ENCODE peak calls at places on chromosomes 12 and 14, in five cellular contexts. R, D, B, V and N are unnamed samples. For H3K27me3 and H3K9me3, the result is how much of the 10 kb centered on the place peaks cover.

GRCh38 chr14:96204151-96205058 is at the start of gene BDKRB2:
- DNase-seq in R (peak), D (peak), B (peak), V (no peak), N (no peak)

GRCh38 chr12:93229494-93230310 is 148.0 kb upstream of the NUDT4 start:
- DNase-seq in R (no peak), D (no peak), B (peak), V (no peak), N (no peak)

GRCh38 chr12:71436696-71437095 is 2.9 kb upstream of the LGR5 start:
- DNase-seq in R (no peak), D (no peak), B (no peak), V (no peak), N (no peak)

GRCh38 chr12:66945189-66945817 is 266.4 kb upstream of the GRIP1 start:
- DNase-seq in R (no peak), D (no peak), B (no peak), V (no peak), N (no peak)

GRCh38 chr12:26940820-26941219 is 2.5 kb downstream of the FGFR1OP2 start:
- DNase-seq in R (no peak), D (no peak), B (no peak), V (no peak), N (no peak)

GRCh38 chr14:36424478-36425102 is 95.4 kb downstream of the NKX2-1 start:
- DNase-seq in R (no peak), D (no peak), B (no peak), V (no peak), N (no peak)

GRCh38 chr14:89810101-89810500 is 144.4 kb downstream of the EFCAB11 start:
- DNase-seq in R (no peak), D (no peak), B (no peak), V (no peak), N (no peak)

GRCh38 chr12:114904254-114905003 is 220.5 kb upstream of the TBX3 start:
- DNase-seq in R (no peak), D (no peak), B (peak), V (no peak), N (no peak)

GRCh38 chr12:43540474-43540873 is 11.5 kb downstream of the ADAMTS20 start:
- DNase-seq in R (no peak), D (peak), B (no peak), V (no peak), N (no peak)

GRCh38 chr14:104109121-104109541 is 23.6 kb downstream of the ASPG start:
- DNase-seq in R (no peak), D (no peak), B (no peak), V (no peak), N (no peak)

GRCh38 chr12:110733089-110733715 is 9.5 kb downstream of the PPP1CC start:
- DNase-seq in R (no peak), D (no peak), B (no peak), V (no peak), N (no peak)

GRCh38 chr12:109058773-109059172 is 6.4 kb downstream of the USP30 start:
- DNase-seq in R (no peak), D (no peak), B (no peak), V (no peak), N (no peak)

GRCh38 chr14:28759056-28759657 is 7.4 kb upstream of the FOXG1 start:
- DNase-seq in R (peak), D (no peak), B (no peak), V (no peak), N (no peak)

GRCh38 chr12:70408004-70408790 is 42.1 kb downstream of the KCNMB4 start:
- DNase-seq in R (no peak), D (no peak), B (no peak), V (no peak), N (no peak)

GRCh38 chr12:121522962-121523361 is 57.9 kb downstream of the KDM2B start:
- DNase-seq in R (no peak), D (peak), B (no peak), V (no peak), N (no peak)

GRCh38 chr12:3553681-3554546 is 62.9 kb downstream of the PRMT8 start:
- DNase-seq in R (no peak), D (peak), B (no peak), V (no peak), N (no peak)

GRCh38 chr14:69592923-69593677 is 18.3 kb upstream of the SUSD6 start:
- DNase-seq in R (no peak), D (peak), B (no peak), V (no peak), N (no peak)

GRCh38 chr14:69260246-69260978 is 454 bp downstream of the GALNT16 start:
- DNase-seq in R (no peak), D (peak), B (no peak), V (no peak), N (no peak)

GRCh38 chr14:68404652-68405183 is 388.1 kb downstream of the ZFP36L1 start:
- DNase-seq in R (no peak), D (no peak), B (no peak), V (no peak), N (no peak)

GRCh38 chr12:81758421-81759214 is 532 bp downstream of the PPFIA2 start:
- DNase-seq in R (no peak), D (peak), B (no peak), V (no peak), N (no peak)

GRCh38 chr14:100533647-100534485 is 53.4 kb downstream of the BEGAIN start:
- DNase-seq in R (peak), D (no peak), B (no peak), V (no peak), N (no peak)

GRCh38 chr14:60188115-60188514 is 22.9 kb upstream of the DHRS7 start:
- DNase-seq in R (no peak), D (peak), B (peak), V (no peak), N (no peak)

GRCh38 chr14:91946313-91947195 is 940 bp downstream of the FBLN5 start:
- DNase-seq in R (no peak), D (peak), B (no peak), V (no peak), N (no peak)

GRCh38 chr12:45863332-45863731 is 127.0 kb downstream of the SCAF11 start:
- DNase-seq in R (no peak), D (no peak), B (no peak), V (no peak), N (no peak)

GRCh38 chr14:61456720-61457119 is 135.3 kb downstream of the PRKCH start:
- DNase-seq in R (peak), D (peak), B (peak), V (peak), N (no peak)

GRCh38 chr14:39426605-39427004 is 5.6 kb downstream of the FBXO33 start:
- DNase-seq in R (no peak), D (peak), B (peak), V (no peak), N (no peak)

GRCh38 chr14:25953532-25954144 is 644.2 kb downstream of the NOVA1 start:
- DNase-seq in R (no peak), D (no peak), B (peak), V (no peak), N (peak)

GRCh38 chr12:22105542-22105941 is 59.5 kb downstream of the CMAS start:
- DNase-seq in R (no peak), D (no peak), B (no peak), V (no peak), N (no peak)

GRCh38 chr12:130465046-130465445 is 127.4 kb downstream of the PIWIL1 start:
- DNase-seq in R (no peak), D (no peak), B (no peak), V (no peak), N (no peak)

GRCh38 chr12:14910090-14910915 is 24.6 kb upstream of the MGP start:
- DNase-seq in R (no peak), D (no peak), B (peak), V (no peak), N (no peak)

GRCh38 chr12:15230751-15231150 is 9.5 kb upstream of the RERG start:
- DNase-seq in R (no peak), D (no peak), B (no peak), V (no peak), N (no peak)

GRCh38 chr14:79415726-79416125 is 795.6 kb downstream of the DIO2 start:
- DNase-seq in R (no peak), D (no peak), B (no peak), V (no peak), N (no peak)

GRCh38 chr12:115599251-115599811 is 678.2 kb downstream of the MED13L start:
- DNase-seq in R (no peak), D (no peak), B (no peak), V (no peak), N (no peak)

GRCh38 chr12:27031531-27031930 is 9.2 kb downstream of the MED21 start:
- DNase-seq in R (no peak), D (no peak), B (no peak), V (no peak), N (no peak)

GRCh38 chr12:131525795-131526508 is 184.9 kb upstream of the SFSWAP start:
- DNase-seq in R (no peak), D (no peak), B (no peak), V (no peak), N (no peak)
- H3K27me3 ChIP-seq in R (under half), D (under half), B (half or more), V (under half), N (under half)

GRCh38 chr14:106044515-106044914 is 518.1 kb downstream of the TMEM121 start:
- DNase-seq in R (no peak), D (no peak), B (no peak), V (no peak), N (no peak)

GRCh38 chr14:106039400-106039799 is 513.0 kb downstream of the TMEM121 start:
- DNase-seq in R (peak), D (peak), B (peak), V (peak), N (no peak)

DNA sequence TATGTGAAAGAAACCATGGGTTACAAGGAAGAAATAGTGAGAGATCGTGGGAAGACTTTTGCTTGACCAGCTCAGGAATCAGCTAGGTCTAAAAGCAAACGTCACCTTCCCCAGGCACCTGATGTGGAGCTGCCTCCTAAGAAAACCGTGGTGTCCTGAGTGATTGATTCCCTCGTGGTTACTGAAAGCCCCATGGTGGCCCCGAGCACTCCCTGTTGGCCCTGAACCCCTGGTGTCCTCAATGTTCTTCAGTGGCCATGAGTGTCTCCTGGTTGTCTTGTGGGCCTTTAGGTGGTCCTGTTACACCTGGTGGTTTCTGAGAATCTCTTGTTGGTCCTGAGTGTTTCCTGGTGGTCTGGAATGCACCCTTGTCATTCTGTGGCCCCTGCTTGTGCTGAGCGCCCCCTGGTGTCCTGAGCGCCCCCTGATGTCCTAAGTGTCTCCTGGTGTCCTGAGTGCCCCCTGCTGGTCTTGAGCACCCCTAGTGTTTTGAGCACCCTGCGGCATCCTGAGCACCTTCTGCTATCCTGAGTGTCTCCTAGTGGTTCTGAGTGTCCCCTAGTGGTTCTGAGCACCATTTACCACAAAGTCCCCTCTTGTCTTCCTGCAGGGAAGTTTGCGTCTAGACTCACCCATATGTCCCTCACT is 518.7 kb downstream of the TMEM121 start:
- DNase-seq in R (peak), D (peak), B (no peak), V (peak), N (no peak)
- H3K9me3 ChIP-seq in R (under half), D (under half), B (under half), V (under half), N (under half)

GRCh38 chr12:80701388-80701787 is 6.0 kb upstream of the MYF6 start:
- DNase-seq in R (no peak), D (peak), B (no peak), V (no peak), N (no peak)

GRCh38 chr12:80698847-80699542 is 8.4 kb upstream of the MYF6 start:
- DNase-seq in R (no peak), D (no peak), B (no peak), V (no peak), N (no peak)

GRCh38 chr12:80700327-80700726 is 7.1 kb upstream of the MYF6 start:
- DNase-seq in R (no peak), D (no peak), B (no peak), V (no peak), N (no peak)

GRCh38 chr12:80704430-80704829 is 3.0 kb upstream of the MYF6 start:
- DNase-seq in R (no peak), D (peak), B (no peak), V (no peak), N (no peak)

DNA sequence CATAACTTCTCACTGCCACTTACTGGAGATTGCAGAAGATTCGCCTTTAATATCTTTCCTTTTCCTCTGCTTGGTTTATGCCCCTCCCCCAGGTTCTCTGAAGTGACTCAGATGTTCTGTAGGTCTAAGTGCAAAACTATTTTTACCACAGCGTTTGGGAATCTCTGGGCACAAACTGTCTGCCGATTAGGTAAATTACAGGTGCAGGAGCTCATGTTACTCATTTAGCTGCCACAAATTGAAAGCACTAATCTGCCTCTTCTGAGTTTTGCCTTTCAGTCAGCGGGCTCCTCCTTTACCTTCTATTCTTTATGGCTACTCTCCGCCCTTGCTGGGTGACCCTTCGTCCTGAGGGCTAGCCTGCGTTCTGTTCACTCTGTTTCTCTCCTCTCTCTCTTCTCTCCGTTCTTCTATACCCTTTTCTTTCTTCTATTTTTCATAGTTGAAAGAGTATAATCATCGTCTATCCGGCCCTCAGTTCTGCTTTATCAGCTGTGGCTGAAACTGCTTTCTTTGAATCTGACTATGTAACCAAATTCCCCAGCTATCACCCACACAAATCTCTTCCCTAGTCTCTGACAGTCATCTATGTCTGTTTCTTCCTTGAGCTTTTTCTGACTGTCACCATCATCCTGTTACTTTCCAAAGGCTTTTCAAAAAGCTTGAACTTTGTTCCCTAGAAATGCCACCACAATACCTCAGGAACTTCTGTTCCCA is 4.4 kb upstream of the MYF6 start:
- DNase-seq in R (no peak), D (peak), B (peak), V (no peak), N (no peak)
- H3K4me3 ChIP-seq in R (no peak), D (peak), B (peak), V (no peak), N (no peak)

GRCh38 chr14:54221971-54222370 is 174.8 kb upstream of the CDKN3 start:
- DNase-seq in R (no peak), D (no peak), B (no peak), V (no peak), N (no peak)

GRCh38 chr14:54219281-54220121 is 177.3 kb upstream of the CDKN3 start:
- DNase-seq in R (no peak), D (no peak), B (no peak), V (no peak), N (no peak)

GRCh38 chr14:54220697-54221431 is 175.9 kb upstream of the CDKN3 start:
- DNase-seq in R (no peak), D (no peak), B (no peak), V (no peak), N (no peak)

GRCh38 chr14:54221432-54221803 is 175.4 kb upstream of the CDKN3 start:
- DNase-seq in R (no peak), D (no peak), B (no peak), V (no peak), N (no peak)

GRCh38 chr14:54220122-54220691 is 176.6 kb upstream of the CDKN3 start:
- DNase-seq in R (no peak), D (no peak), B (no peak), V (no peak), N (no peak)
- H3K27me3 ChIP-seq in R (under half), D (under half), B (under half), V (under half), N (under half)

GRCh38 chr12:38201461-38202276 is 114.9 kb upstream of the ALG10B start:
- DNase-seq in R (no peak), D (no peak), B (no peak), V (no peak), N (no peak)

GRCh38 chr12:38204831-38205230 is 111.7 kb upstream of the ALG10B start:
- DNase-seq in R (no peak), D (no peak), B (no peak), V (no peak), N (no peak)
- H3K9me3 ChIP-seq in R (under half), D (under half), B (under half), V (under half), N (under half)

GRCh38 chr14:35044939-35045797 is 904 bp upstream of the FAM177A1 start:
- DNase-seq in R (no peak), D (no peak), B (no peak), V (no peak), N (no peak)
- H3K4me3 ChIP-seq in R (peak), D (peak), B (peak), V (peak), N (peak)

GRCh38 chr12:54009171-54010052 is 627 bp downstream of the HOXC8 start:
- DNase-seq in R (no peak), D (no peak), B (peak), V (no peak), N (no peak)
- H3K27me3 ChIP-seq in R (half or more), D (under half), B (under half), V (half or more), N (under half)